ENCODE peak calls at places on chromosomes 6 and 20, in ten cellular contexts. M is psoas muscle; T is AG08395; B is COR-L47; K is nephron progenitor cell; E is activated T-cell treated with anti-CD3 and anti-CD28 coated beads, Interleukin-2, amount 50 U/mL, for 1 hour; S is KG1; U is CD4-positive, alpha-beta T cell; W is neural progenitor cell; C is naive thymus-derived CD8-positive, alpha-beta T cell. A is an unnamed sample.

GRCh38 chr20:61932711-61933480 is 132.8 kb downstream of the TAF4 start:
- DNase-seq in T (no peak), E (peak), B (no peak), M (peak), S (no peak), K (no peak), C (no peak), W (no peak), U (no peak), A (no peak)

GRCh38 chr6:155026366-155027045 is 31.4 kb downstream of the TIAM2 start:
- DNase-seq in U (no peak), T (peak), K (no peak), E (no peak), M (peak), S (no peak), B (no peak), C (no peak), W (no peak), A (no peak)

GRCh38 chr6:111972714-111973678 is 80.9 kb upstream of the CCN6 start:
- DNase-seq in U (peak), E (peak), W (no peak), B (no peak), T (peak), C (peak), M (peak), K (peak), S (no peak), A (no peak)

GRCh38 chr6:33976425-33977360 is 169.2 kb downstream of the GRM4 start:
- DNase-seq in U (no peak), W (no peak), K (no peak), M (no peak), B (no peak), T (no peak), C (peak), S (no peak), E (no peak), A (peak)

GRCh38 chr6:4958624-4959023 is 45.2 kb downstream of the RPP40 start:
- DNase-seq in E (no peak), S (no peak), T (no peak), K (no peak), W (no peak), M (no peak), C (no peak), B (no peak), U (no peak), A (no peak)

GRCh38 chr6:145067430-145067829 is 667.9 kb downstream of the EPM2A start:
- DNase-seq in M (no peak), K (no peak), B (no peak), U (no peak), W (no peak), C (no peak), S (no peak), T (peak), E (no peak), A (no peak)

GRCh38 chr6:48611332-48611731 is 500.3 kb upstream of the PTCHD4 start:
- DNase-seq in K (no peak), E (no peak), U (no peak), T (no peak), M (no peak), B (no peak), W (no peak), S (no peak), C (no peak), A (no peak)

GRCh38 chr6:90284236-90284744 is 12.4 kb downstream of the BACH2 start:
- DNase-seq in B (no peak), M (no peak), U (no peak), T (peak), S (no peak), C (no peak), W (peak), E (peak), K (peak), A (peak)

GRCh38 chr6:148431413-148431812 is 88.8 kb downstream of the SASH1 start:
- DNase-seq in K (peak), S (no peak), M (no peak), E (no peak), U (no peak), T (no peak), B (no peak), W (no peak), C (no peak), A (no peak)

A was measured in H9.